ENCODE peak calls at places on chromosomes 1 and 21, in ten cellular contexts. D is tibial artery, P is keratinocyte, K is kidney epithelial cell, L is transverse colon, U is AG09309, V is heart right ventricle, H is cardiac fibroblast, S is breast epithelium, B is tibial nerve. Q is an unnamed sample.

GRCh38 chr1:35287807-35288640 is 19.5 kb downstream of the ZMYM4 start:
- DNase-seq in D (no peak), P (no peak), K (no peak), L (no peak), U (no peak), V (no peak), H (peak), S (no peak), B (no peak), Q (peak)

GRCh38 chr21:42314616-42315295 is 453 bp downstream of the TFF3 start:
- DNase-seq in D (no peak), P (no peak), K (no peak), L (peak), U (no peak), V (no peak), H (no peak), S (no peak), B (no peak), Q (no peak)

GRCh38 chr21:40466893-40467483 is 380.0 kb downstream of the DSCAM start:
- DNase-seq in D (no peak), P (no peak), K (no peak), L (no peak), U (no peak), V (no peak), H (peak), S (no peak), B (peak), Q (no peak)

GRCh38 chr1:58812926-58813325 is 29.1 kb upstream of the JUN start:
- DNase-seq in D (no peak), P (no peak), K (no peak), L (no peak), U (no peak), V (no peak), H (no peak), S (no peak), B (no peak), Q (peak)

GRCh38 chr1:46363121-46363520 is 22.5 kb downstream of the NSUN4 start:
- DNase-seq in D (no peak), P (no peak), K (no peak), L (no peak), U (no peak), V (no peak), H (no peak), S (no peak), B (no peak), Q (no peak)

GRCh38 chr1:187474266-187474665 is 645.5 kb downstream of the PLA2G4A start:
- DNase-seq in D (no peak), P (no peak), K (peak), L (no peak), U (no peak), V (no peak), H (peak), S (no peak), B (no peak), Q (peak)

GRCh38 chr1:100718581-100718980 is 961 bp upstream of the VCAM1 start:
- DNase-seq in D (no peak), P (no peak), K (no peak), L (no peak), U (no peak), V (no peak), H (no peak), S (no peak), B (no peak), Q (no peak)

GRCh38 chr1:84060781-84061180 is 61.8 kb upstream of the TTLL7 start:
- DNase-seq in D (no peak), P (no peak), K (no peak), L (no peak), U (no peak), V (no peak), H (no peak), S (no peak), B (no peak), Q (no peak)

GRCh38 chr1:154886281-154887036 is 16.4 kb upstream of the KCNN3 start:
- DNase-seq in D (no peak), P (no peak), K (no peak), L (no peak), U (no peak), V (no peak), H (no peak), S (no peak), B (no peak), Q (no peak)

GRCh38 chr21:43302356-43302700 is 124.6 kb downstream of the SIK1 start:
- DNase-seq in D (no peak), P (no peak), K (no peak), L (no peak), U (no peak), V (no peak), H (no peak), S (no peak), B (no peak), Q (no peak)

GRCh38 chr21:27258756-27259429 is 292.0 kb upstream of the ADAMTS5 start:
- DNase-seq in D (no peak), P (no peak), K (no peak), L (no peak), U (no peak), V (no peak), H (no peak), S (no peak), B (no peak), Q (no peak)

GRCh38 chr21:32626633-32627196 is 14.5 kb upstream of the CFAP298 start:
- DNase-seq in D (no peak), P (no peak), K (no peak), L (no peak), U (peak), V (no peak), H (peak), S (no peak), B (no peak), Q (peak)

GRCh38 chr1:215957692-215958091 is 390.6 kb downstream of the KCTD3 start:
- DNase-seq in D (no peak), P (no peak), K (peak), L (no peak), U (no peak), V (no peak), H (peak), S (no peak), B (no peak), Q (peak)

GRCh38 chr1:88140325-88140724 is 543.7 kb upstream of the PKN2 start:
- DNase-seq in D (no peak), P (no peak), K (no peak), L (no peak), U (no peak), V (no peak), H (no peak), S (no peak), B (no peak), Q (no peak)

GRCh38 chr1:231557898-231558710 is 29.6 kb downstream of the TSNAX start:
- DNase-seq in D (no peak), P (no peak), K (no peak), L (no peak), U (no peak), V (no peak), H (no peak), S (no peak), B (no peak), Q (peak)

GRCh38 chr1:96520542-96520941 is 201.0 kb upstream of the PTBP2 start:
- DNase-seq in D (peak), P (no peak), K (no peak), L (no peak), U (no peak), V (no peak), H (peak), S (no peak), B (peak), Q (peak)

GRCh38 chr1:49187054-49187453 is 410.4 kb upstream of the BEND5 start:
- DNase-seq in D (no peak), P (no peak), K (no peak), L (no peak), U (no peak), V (no peak), H (no peak), S (no peak), B (no peak), Q (no peak)

GRCh38 chr1:16375521-16376359 is 8.7 kb downstream of the SZRD1 start:
- DNase-seq in D (no peak), P (no peak), K (no peak), L (no peak), U (no peak), V (no peak), H (peak), S (no peak), B (no peak), Q (peak)

GRCh38 chr1:200240655-200241054 is 169.2 kb downstream of the ZNF281 start:
- DNase-seq in D (no peak), P (no peak), K (no peak), L (no peak), U (no peak), V (peak), H (peak), S (no peak), B (no peak), Q (peak)

GRCh38 chr1:56576880-56577858 is 2.2 kb downstream of the PLPP3 start:
- DNase-seq in D (peak), P (no peak), K (no peak), L (no peak), U (no peak), V (no peak), H (peak), S (no peak), B (peak), Q (no peak)

GRCh38 chr1:79472067-79472656 is 465.6 kb upstream of the ADGRL4 start:
- DNase-seq in D (no peak), P (no peak), K (no peak), L (no peak), U (no peak), V (no peak), H (no peak), S (no peak), B (no peak), Q (no peak)

GRCh38 chr1:15027515-15027948 is 126.0 kb upstream of the TMEM51 start:
- DNase-seq in D (peak), P (no peak), K (no peak), L (peak), U (peak), V (peak), H (peak), S (peak), B (peak), Q (peak)

GRCh38 chr1:2611621-2612437 is 21.0 kb downstream of the MMEL1 start:
- DNase-seq in D (no peak), P (no peak), K (no peak), L (no peak), U (no peak), V (no peak), H (no peak), S (no peak), B (no peak), Q (no peak)

GRCh38 chr1:108817016-108817415 is 39.9 kb downstream of the AKNAD1 start:
- DNase-seq in D (no peak), P (no peak), K (no peak), L (peak), U (peak), V (no peak), H (peak), S (no peak), B (peak), Q (peak)

GRCh38 chr21:43717967-43718871 is 710 bp upstream of the PDXK start:
- DNase-seq in D (no peak), P (no peak), K (no peak), L (no peak), U (no peak), V (no peak), H (no peak), S (no peak), B (no peak), Q (no peak)

GRCh38 chr1:161069731-161070270 is at the start of gene ARHGAP30:
- DNase-seq in D (peak), P (no peak), K (no peak), L (peak), U (no peak), V (peak), H (no peak), S (no peak), B (peak), Q (no peak)

GRCh38 chr21:36705679-36706481 is 7.0 kb downstream of the SIM2 start:
- DNase-seq in D (no peak), P (no peak), K (no peak), L (no peak), U (no peak), V (no peak), H (no peak), S (no peak), B (no peak), Q (no peak)

GRCh38 chr1:118254483-118254882 is 69.5 kb upstream of the SPAG17 start:
- DNase-seq in D (no peak), P (no peak), K (no peak), L (no peak), U (no peak), V (no peak), H (no peak), S (no peak), B (no peak), Q (no peak)

DNA sequence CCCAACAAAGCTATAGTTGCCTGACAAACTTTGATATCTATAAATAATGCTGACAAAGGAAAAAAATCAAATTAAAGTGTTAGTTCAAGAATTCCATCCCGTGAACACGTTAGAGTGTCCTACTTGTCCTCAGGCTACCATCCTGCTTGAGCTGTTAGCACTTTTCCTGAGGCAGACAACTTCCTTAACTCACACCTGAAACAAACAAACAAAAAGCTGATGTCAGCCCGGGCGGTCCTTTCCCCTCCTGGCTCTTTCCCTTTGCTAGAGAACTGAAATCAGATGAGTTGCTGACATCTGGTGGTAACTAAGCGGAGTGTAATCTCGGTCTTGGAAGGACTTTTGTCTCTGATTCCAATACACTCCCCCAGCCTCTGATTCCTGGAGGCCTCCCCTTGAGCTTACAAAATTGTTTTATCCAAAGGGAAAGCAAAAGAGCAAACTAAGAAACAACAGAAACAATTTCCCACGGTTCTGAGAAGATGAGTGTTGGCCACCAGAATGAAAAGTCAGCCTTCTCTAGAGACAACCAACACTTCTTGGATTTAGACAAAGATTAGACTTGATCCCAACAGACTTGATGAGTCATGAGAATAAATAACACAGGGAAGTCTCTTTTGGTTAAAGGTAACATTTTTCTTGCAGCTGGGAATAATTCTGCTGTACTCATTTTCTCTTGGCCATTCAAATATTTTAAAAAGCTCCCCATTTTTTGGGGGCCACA is 135.4 kb downstream of the PROX1 start:
- DNase-seq in D (peak), P (no peak), K (peak), L (peak), U (peak), V (no peak), H (peak), S (no peak), B (peak), Q (peak)
- TF ChIP-seq CTCF in D (peak), P (peak), K (peak), L (peak), U (peak), V (peak), H (peak), S (peak), B (peak), Q (peak)

GRCh38 chr1:25993197-25993951 is 4.5 kb downstream of the PAFAH2 start:
- DNase-seq in D (no peak), P (no peak), K (no peak), L (no peak), U (no peak), V (no peak), H (no peak), S (no peak), B (no peak), Q (no peak)
- H3K4me3 ChIP-seq in D (no peak), P (no peak), K (no peak), L (no peak), U (no peak), V (no peak), H (no peak), S (no peak), B (no peak), Q (no peak)

DNA sequence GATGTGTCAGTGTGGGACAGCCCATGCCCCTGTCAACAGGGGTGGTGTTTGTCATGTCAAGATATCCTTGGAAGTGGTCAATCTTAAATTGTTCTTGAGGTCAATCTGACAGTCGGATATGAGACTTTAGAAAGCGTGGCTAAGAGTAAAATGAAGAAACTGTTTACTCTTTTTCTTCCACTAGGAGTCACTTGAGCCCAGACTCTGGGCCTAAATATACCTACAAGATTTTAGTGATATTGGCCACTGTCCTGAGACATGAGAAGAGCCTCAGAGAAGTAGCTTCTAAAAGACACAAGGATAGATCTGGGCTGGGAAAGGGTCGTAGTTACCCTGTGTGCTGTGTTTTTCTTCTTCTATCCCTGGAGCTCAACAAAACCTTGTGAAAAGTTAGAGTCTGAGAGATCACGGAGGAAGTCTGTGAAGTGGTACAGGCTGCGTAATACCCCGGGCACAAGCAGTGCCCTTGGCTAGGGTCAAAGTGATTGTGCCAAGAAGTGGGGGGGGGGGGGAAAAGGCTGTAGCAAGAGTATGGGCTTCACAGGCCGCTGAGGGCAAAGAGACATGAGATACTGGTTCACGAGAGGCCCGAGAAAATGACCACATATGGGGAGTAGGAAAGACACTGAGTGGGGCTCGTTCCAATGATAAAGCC is 355.2 kb upstream of the GREM2 start:
- DNase-seq in D (no peak), P (no peak), K (no peak), L (no peak), U (no peak), V (no peak), H (no peak), S (no peak), B (no peak), Q (no peak)
- TF ChIP-seq CTCF in D (no peak), P (no peak), K (peak), L (peak), U (peak), V (no peak), H (peak), S (no peak), B (peak), Q (peak)

DNA sequence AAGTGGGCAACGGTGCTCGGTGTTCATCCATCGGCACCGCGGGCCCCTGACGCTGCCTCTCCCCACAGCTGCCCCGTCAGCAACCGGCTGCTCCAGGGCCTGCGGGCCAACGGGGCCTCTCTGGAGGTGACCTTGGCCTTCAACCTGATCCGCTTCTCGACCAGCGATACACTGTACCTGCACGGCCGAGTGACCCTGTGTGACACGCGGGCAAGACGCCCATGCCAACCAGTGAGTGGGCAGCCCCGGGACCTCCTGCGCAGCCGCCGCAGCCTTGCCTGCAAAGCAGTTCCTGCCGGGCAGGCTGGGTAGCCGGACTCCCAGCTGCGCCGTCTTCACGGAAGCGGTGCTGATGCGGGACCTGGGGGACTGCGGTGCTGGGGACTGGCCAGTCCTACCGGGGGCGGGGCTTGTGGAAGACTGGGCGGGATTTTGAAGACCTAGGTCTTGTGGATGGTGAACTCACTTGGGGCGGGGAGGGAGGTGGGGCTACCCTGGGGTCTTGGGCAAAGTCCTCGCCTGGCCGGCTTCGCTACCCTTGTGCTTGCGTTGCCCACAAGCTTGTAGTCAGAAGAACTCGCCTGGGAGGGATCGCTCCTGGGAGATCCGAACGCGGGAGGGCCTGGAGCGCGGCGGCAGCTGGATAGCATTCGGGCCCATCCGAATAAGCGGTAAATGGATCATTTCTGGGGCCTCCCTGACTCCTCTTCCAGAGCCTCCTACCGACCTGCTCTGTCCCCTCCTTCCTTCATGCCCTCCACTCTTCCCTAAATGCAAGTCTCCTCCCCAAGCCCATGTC is 8.8 kb upstream of the CEP85 start:
- DNase-seq in D (peak), P (no peak), K (no peak), L (peak), U (no peak), V (peak), H (peak), S (peak), B (peak), Q (peak)
- H3K4me3 ChIP-seq in D (peak), P (no peak), K (peak), L (peak), U (peak), V (peak), H (peak), S (peak), B (peak), Q (peak)

GRCh38 chr1:18955442-18956188 is 861 bp downstream of the IFFO2 start:
- DNase-seq in D (no peak), P (no peak), K (no peak), L (peak), U (no peak), V (peak), H (peak), S (no peak), B (no peak), Q (no peak)
- TF ChIP-seq CTCF in D (peak), P (no peak), K (no peak), L (peak), U (no peak), V (peak), H (no peak), S (no peak), B (peak), Q (no peak)

DNA sequence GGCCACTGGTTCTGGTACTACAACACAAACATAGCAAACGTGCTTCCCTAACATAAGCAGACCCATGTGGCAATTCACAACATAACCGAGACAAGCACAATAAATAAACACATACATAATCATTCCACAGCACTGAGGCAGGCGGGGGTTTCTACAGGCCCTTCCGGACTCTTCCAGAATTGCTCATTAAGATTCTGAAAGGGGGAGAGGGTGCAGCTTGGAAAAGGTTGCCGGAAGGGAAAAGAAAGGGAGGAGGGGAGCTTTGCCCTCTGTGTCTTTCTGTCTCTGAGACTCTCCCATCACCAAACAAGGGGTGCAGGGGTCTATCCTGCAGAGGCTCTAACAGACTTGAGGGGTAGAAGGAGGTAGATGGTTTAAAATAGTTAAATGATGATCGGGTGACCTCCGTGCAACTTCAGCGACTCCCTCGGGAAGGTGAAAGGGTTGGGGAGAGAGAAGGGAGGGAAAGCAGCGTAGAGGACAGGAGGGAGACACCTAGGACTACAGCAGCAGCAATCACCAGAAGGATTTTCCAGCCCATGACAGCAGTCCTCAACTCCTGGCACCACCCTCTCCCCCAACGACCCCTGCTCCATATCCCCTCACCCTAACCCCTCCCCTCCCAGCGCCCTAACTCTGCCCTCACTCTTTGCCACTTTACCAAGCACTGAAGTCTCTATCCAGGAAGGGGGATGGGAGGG is 365.4 kb upstream of the ESRRG start:
- DNase-seq in D (no peak), P (no peak), K (no peak), L (no peak), U (no peak), V (no peak), H (no peak), S (no peak), B (no peak), Q (peak)
- H3K4me3 ChIP-seq in D (no peak), P (no peak), K (peak), L (peak), U (no peak), V (no peak), H (no peak), S (peak), B (peak), Q (no peak)

GRCh38 chr1:40182956-40183710 is 21.9 kb downstream of the RLF start:
- DNase-seq in D (no peak), P (no peak), K (no peak), L (no peak), U (no peak), V (no peak), H (peak), S (no peak), B (no peak), Q (peak)
- TF ChIP-seq CTCF in D (no peak), P (peak), K (peak), L (no peak), U (peak), V (peak), H (peak), S (no peak), B (no peak), Q (peak)